ENCODE peak calls at places on chromosome 7, in nine cellular contexts. U is RWPE1, H is OCI-LY7, W is endodermal cell, B is H9, E is suprapubic skin, D is esophagus muscularis mucosa, R is AG04450, Y is brain microvascular endothelial cell. M is an unnamed sample.

GRCh38 chr7:36509962-36510361 is 120.3 kb downstream of the ANLN start:
- DNase-seq in B (peak), W (peak), R (no peak), H (no peak), Y (no peak), D (no peak), U (no peak), E (no peak), M (no peak)

GRCh38 chr7:74429153-74429747 is 24.5 kb upstream of the GTF2IRD1 start:
- DNase-seq in U (no peak), E (no peak), W (peak), D (no peak), H (no peak), B (peak), Y (peak), R (peak), M (no peak)

GRCh38 chr7:102175423-102176170 is 111.1 kb upstream of the SH2B2 start:
- DNase-seq in U (no peak), D (no peak), Y (no peak), H (no peak), E (no peak), R (no peak), B (no peak), W (no peak), M (no peak)

GRCh38 chr7:42734568-42734967 is 177.3 kb downstream of the C7orf25 start:
- DNase-seq in W (no peak), B (no peak), E (no peak), D (no peak), R (no peak), U (no peak), H (no peak), Y (peak), M (no peak)

GRCh38 chr7:26078437-26079362 is 73.3 kb upstream of the NFE2L3 start:
- DNase-seq in U (peak), H (peak), E (peak), D (peak), Y (peak), R (no peak), B (peak), W (peak), M (peak)

GRCh38 chr7:76069238-76069638 is 21.3 kb downstream of the MDH2 start:
- DNase-seq in H (no peak), B (peak), W (peak), U (peak), D (no peak), Y (peak), E (peak), R (peak), M (no peak)

GRCh38 chr7:111172573-111172972 is 81.6 kb downstream of the LRRN3 start:
- DNase-seq in Y (no peak), E (no peak), W (no peak), D (no peak), H (no peak), B (no peak), U (no peak), R (no peak), M (no peak)

GRCh38 chr7:33870120-33870519 is 35.2 kb upstream of the BMPER start:
- DNase-seq in B (no peak), D (no peak), U (no peak), E (no peak), R (no peak), Y (no peak), W (no peak), H (no peak), M (no peak)

GRCh38 chr7:144384555-144385245 is 18.8 kb downstream of the NOBOX start:
- DNase-seq in R (no peak), D (no peak), H (no peak), B (peak), U (peak), Y (peak), E (peak), W (peak), M (no peak)

GRCh38 chr7:91913612-91914011 is 27.1 kb upstream of the AKAP9 start:
- DNase-seq in B (no peak), D (no peak), U (no peak), Y (peak), R (no peak), H (no peak), E (no peak), W (no peak), M (no peak)

GRCh38 chr7:44394636-44395035 is 69.2 kb upstream of the CAMK2B start:
- DNase-seq in D (peak), B (peak), W (peak), Y (no peak), H (no peak), R (no peak), U (no peak), E (no peak), M (no peak)

GRCh38 chr7:28572321-28573058 is 160.2 kb downstream of the CREB5 start:
- DNase-seq in R (no peak), H (peak), Y (no peak), E (no peak), W (no peak), B (no peak), U (no peak), D (no peak), M (no peak)

GRCh38 chr7:72099784-72100183 is 312.4 kb downstream of the CALN1 start:
- DNase-seq in B (no peak), U (no peak), H (no peak), Y (no peak), E (no peak), R (no peak), W (no peak), D (no peak), M (no peak)

GRCh38 chr7:139092090-139092796 is 17.3 kb downstream of the ZC3HAV1 start:
- DNase-seq in R (no peak), D (no peak), H (no peak), B (no peak), U (no peak), Y (no peak), W (peak), E (no peak), M (no peak)
- H3K27ac ChIP-seq in R (no peak), D (no peak), H (no peak), B (no peak), U (no peak), Y (no peak), W (peak), E (no peak), M (peak)

DNA sequence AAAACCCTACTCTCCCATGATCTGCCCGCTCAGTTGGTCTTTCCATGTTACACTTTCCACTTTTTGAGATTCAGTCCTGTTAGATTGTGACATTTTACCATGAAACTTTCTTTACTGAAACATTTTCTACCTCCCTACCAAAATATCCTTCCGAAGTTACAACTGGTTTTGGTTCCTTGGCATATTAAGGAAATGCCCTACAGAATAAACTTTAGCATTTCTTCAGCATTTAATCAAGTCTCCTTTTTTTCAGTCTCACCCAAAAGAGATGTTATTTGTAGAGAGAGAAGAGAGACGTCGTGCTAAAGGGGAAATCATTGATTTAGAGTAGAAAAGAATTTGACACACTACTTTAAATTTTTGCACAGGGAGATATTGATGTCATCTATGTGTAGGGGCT is 9.7 kb upstream of the FEZF1 start:
- DNase-seq in E (no peak), D (no peak), H (no peak), U (no peak), B (no peak), W (no peak), Y (no peak), R (no peak), M (no peak)
- H3K27ac ChIP-seq in E (no peak), D (no peak), H (no peak), U (no peak), B (no peak), W (no peak), Y (no peak), R (no peak), M (no peak)

DNA sequence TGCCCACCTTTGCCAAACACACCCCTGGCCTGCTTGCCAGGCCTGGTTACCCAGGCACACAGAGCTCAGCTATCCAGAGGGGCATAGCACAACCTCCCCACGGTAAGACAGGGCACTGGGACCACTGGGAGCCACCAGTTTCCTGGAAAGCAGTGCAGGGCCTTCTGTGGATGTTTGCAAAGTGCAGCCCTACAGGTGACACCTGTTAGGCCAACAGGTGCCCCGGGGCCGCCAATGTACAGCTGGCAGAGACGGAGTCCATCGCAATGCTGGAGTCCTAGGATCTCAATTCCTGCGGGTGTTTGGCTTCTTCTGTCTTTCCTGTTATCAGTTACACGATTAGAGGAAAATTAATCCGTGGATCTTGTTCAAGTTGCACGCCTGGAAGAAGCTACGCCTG is 94.9 kb downstream of the NPTX2 start:
- DNase-seq in U (no peak), Y (no peak), H (no peak), W (no peak), R (no peak), B (no peak), D (no peak), E (no peak), M (no peak)
- H3K27ac ChIP-seq in U (no peak), Y (no peak), H (no peak), W (no peak), R (no peak), B (no peak), D (no peak), E (no peak), M (no peak)

GRCh38 chr7:12716722-12717121 is 29.3 kb downstream of the ARL4A start:
- DNase-seq in W (no peak), U (no peak), Y (no peak), D (no peak), E (no peak), R (no peak), H (no peak), B (no peak), M (no peak)

GRCh38 chr7:12719978-12720377 is 32.5 kb downstream of the ARL4A start:
- DNase-seq in U (no peak), W (no peak), D (no peak), R (no peak), B (no peak), H (no peak), Y (no peak), E (no peak), M (no peak)

GRCh38 chr7:12721286-12721830 is 33.9 kb downstream of the ARL4A start:
- DNase-seq in W (no peak), Y (no peak), R (no peak), E (no peak), H (no peak), U (no peak), B (no peak), D (no peak), M (no peak)

GRCh38 chr7:12722136-12722535 is 34.7 kb downstream of the ARL4A start:
- DNase-seq in Y (no peak), B (no peak), D (no peak), R (no peak), U (no peak), H (no peak), W (no peak), E (no peak), M (no peak)

GRCh38 chr7:12719141-12719919 is 31.9 kb downstream of the ARL4A start:
- DNase-seq in B (no peak), Y (peak), U (peak), R (no peak), H (no peak), D (no peak), E (peak), W (no peak), M (no peak)
- H3K27ac ChIP-seq in B (no peak), Y (peak), U (peak), R (peak), H (no peak), D (peak), E (peak), W (no peak), M (no peak)

DNA sequence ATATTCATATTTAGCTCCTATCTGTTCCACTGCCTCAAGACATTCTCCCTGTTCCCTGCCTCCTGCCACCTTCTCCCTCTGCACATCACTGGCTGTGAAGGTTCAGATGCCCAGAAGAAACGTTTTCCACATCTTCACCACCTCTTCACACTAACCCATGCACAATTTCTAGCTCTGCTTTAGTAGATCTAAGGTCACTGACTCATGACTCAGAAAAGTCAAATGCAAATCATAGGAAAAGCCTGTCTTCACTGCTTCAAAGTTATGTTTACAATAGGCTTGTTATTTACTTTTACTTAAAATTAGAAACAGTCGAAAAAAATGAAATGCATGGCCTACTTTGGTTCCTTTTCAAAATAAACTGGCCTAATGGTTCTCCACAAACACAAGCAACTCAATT is 2.5 kb downstream of the SCRN1 start:
- DNase-seq in W (no peak), H (peak), D (no peak), U (no peak), E (no peak), B (no peak), R (no peak), Y (no peak), M (no peak)
- H3K27ac ChIP-seq in W (no peak), H (peak), D (peak), U (no peak), E (no peak), B (no peak), R (peak), Y (peak), M (no peak)

M was measured in effector memory CD4-positive, alpha-beta T cell.